ENCODE peak calls at places on chromosomes 11 and 22, in five cellular contexts. T is HEK293T, I is HepG2, R is H1, B is GM12878. U is an unnamed sample.
A peak's percentile ranks its signal among the peaks of the same experiment; 100 is the strongest.

GRCh38 chr11:40280161-40281054 is 1179.0 kb downstream of the LRRC4C start:
- DNase-seq in R (no peak), B (no peak), T (no peak), I (no peak), U (peak; percentile 28)

GRCh38 chr11:4713241-4713640 is 8.7 kb downstream of the MMP26 start:
- DNase-seq in I (no peak), T (no peak), R (no peak), B (no peak), U (no peak)

GRCh38 chr11:123100378-123101085 is 38.6 kb upstream of the HSPA8 start:
- DNase-seq in T (no peak), B (no peak), I (no peak), R (no peak), U (no peak)

GRCh38 chr11:1052133-1053011 is 15.9 kb upstream of the MUC6 start:
- DNase-seq in B (no peak), T (no peak), R (no peak), I (no peak), U (no peak)

GRCh38 chr11:103987631-103988594 is 48.5 kb upstream of the DDI1 start:
- DNase-seq in R (peak; percentile 9), B (no peak), I (no peak), T (no peak), U (peak; percentile 59)

GRCh38 chr11:12064136-12064953 is 46.0 kb upstream of the MICAL2 start:
- DNase-seq in T (no peak), B (no peak), R (no peak), I (no peak), U (no peak)

GRCh38 chr11:16607675-16608644 is 130.5 kb upstream of the C11orf58 start:
- DNase-seq in R (no peak), B (no peak), I (no peak), T (peak; percentile 63), U (no peak)

GRCh38 chr11:119179983-119180382 is 5.3 kb upstream of the NHERF4 start:
- DNase-seq in I (no peak), B (no peak), R (no peak), T (no peak), U (no peak)

GRCh38 chr11:106369224-106369623 is 291.8 kb downstream of the AASDHPPT start:
- DNase-seq in T (no peak), I (no peak), R (no peak), B (no peak), U (no peak)

GRCh38 chr11:128784059-128784804 is 82.9 kb downstream of the KCNJ1 start:
- DNase-seq in I (no peak), B (no peak), R (peak; percentile 54), T (no peak), U (peak; percentile 90)

GRCh38 chr22:20585640-20586402 is 78.4 kb downstream of the MED15 start:
- DNase-seq in T (no peak), I (no peak), R (no peak), B (no peak), U (no peak)

GRCh38 chr22:49365191-49365837 is 462.4 kb downstream of the BRD1 start:
- DNase-seq in R (no peak), B (no peak), I (no peak), T (no peak), U (no peak)

GRCh38 chr11:105867742-105868141 is 154.3 kb downstream of the MSANTD4 start:
- DNase-seq in T (no peak), B (no peak), I (no peak), R (no peak), U (no peak)

DNA sequence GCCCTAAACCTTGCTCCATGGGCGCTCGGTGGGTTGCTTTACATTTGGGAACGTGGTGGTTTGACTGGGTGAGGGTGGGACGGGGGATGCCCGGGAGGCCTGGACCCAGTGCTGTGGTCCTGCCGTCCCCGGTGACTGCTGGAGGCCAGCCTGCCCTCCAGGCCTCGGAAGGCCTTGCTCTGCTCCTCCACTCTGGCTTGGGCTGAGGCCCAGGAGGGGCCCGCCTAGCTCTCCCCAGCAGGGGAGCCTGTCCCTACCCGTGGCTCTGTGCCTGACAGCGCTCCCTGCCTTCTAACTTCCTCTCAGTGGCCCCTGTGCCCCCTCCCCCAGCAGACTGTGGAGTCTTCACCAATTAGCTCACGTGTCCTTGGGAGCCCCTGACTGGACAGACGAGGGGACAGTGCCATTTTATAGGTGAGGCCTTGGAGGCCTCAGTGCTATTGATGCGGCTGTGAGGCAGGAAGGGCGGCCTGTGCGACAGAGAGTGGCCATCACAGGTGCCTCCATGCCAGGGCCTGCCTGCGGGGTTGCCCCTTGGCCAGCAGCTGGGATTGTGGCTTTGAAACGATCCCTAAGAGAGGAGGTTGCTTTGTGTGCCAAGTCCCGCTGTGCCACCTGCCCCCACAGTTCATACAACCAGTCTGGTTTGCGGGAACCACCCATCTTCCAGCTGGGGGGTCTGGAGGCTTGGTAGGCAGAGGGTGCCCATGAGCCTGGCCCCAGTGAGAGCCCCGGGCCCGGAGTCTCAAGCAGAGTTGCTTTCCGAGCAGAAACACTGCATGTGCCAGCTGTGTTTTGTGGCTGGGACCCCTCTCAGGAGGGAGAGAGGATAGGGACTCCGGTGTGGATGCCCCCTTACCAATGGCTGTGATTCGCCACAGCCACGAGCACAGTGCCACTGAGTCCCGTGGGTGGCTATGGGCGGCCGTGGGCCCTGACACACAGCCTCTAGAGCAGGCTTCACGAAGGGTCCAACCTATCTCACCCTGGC is 17.7 kb downstream of the TPCN2 start:
- DNase-seq in B (no peak), I (no peak), R (no peak), T (no peak), U (no peak)
- TF ChIP-seq SUZ12 in B (no peak), I (no peak), R (no peak), T (no peak), U (no peak)

GRCh38 chr22:42768385-42769035 is 47.8 kb upstream of the A4GALT start:
- DNase-seq in R (no peak), T (no peak), B (no peak), I (no peak), U (no peak)

GRCh38 chr22:42766860-42767259 is 46.2 kb upstream of the A4GALT start:
- DNase-seq in R (no peak), T (no peak), B (no peak), I (no peak), U (no peak)

GRCh38 chr22:42760806-42761565 is 40.3 kb upstream of the A4GALT start:
- DNase-seq in T (no peak), B (no peak), R (no peak), I (no peak), U (no peak)

GRCh38 chr22:42764895-42765363 is 44.3 kb upstream of the A4GALT start:
- DNase-seq in R (no peak), T (no peak), B (no peak), I (no peak), U (no peak)

GRCh38 chr22:42763965-42764480 is 43.4 kb upstream of the A4GALT start:
- DNase-seq in B (no peak), T (no peak), I (no peak), R (no peak), U (no peak)
- TF ChIP-seq SUZ12 in B (no peak), T (no peak), I (no peak), R (no peak), U (no peak)

GRCh38 chr22:46737105-46737975 is 712 bp downstream of the CERK start:
- DNase-seq in B (no peak), R (no peak), T (peak; percentile 57), I (no peak), U (no peak)
- TF ChIP-seq SUZ12 in B (no peak), R (no peak), T (no peak), I (no peak), U (no peak)

GRCh38 chr22:30016596-30016995 is 63.7 kb upstream of the HORMAD2 start:
- DNase-seq in B (no peak), R (no peak), T (no peak), I (no peak), U (no peak)

GRCh38 chr22:30014244-30014643 is 66.0 kb upstream of the HORMAD2 start:
- DNase-seq in I (no peak), R (no peak), B (no peak), T (no peak), U (no peak)

GRCh38 chr22:30015229-30015797 is 65.0 kb upstream of the HORMAD2 start:
- DNase-seq in I (no peak), T (no peak), R (no peak), B (no peak), U (no peak)

GRCh38 chr22:30017375-30017774 is 62.9 kb upstream of the HORMAD2 start:
- DNase-seq in I (no peak), T (no peak), R (no peak), B (no peak), U (no peak)

DNA sequence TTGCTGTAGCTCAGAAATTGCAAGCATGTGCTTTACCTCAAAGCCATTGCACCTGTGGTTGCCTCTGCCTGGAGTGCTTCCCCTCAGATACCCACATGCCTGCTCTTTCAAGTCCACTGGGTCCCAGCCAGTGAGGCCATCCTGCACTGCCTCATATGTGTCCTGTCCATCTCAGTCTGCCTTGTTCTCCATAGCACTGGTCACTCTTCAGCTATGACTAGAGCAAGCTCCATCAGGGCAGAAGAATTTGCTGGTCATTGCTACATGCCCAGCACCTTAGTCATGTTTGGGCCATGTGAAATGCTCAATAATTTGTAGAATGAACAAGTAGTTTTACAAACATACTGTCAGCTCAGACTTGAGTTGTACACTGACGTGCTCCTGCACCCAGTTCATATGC is 64.4 kb upstream of the HORMAD2 start:
- DNase-seq in T (no peak), I (no peak), B (no peak), R (no peak), U (no peak)
- TF ChIP-seq SUZ12 in T (no peak), I (no peak), B (no peak), R (no peak), U (no peak)

GRCh38 chr11:20638074-20638473 is 31.3 kb upstream of the NELL1 start:
- DNase-seq in I (no peak), R (no peak), T (no peak), B (no peak), U (no peak)

GRCh38 chr11:20634781-20635180 is 34.6 kb upstream of the NELL1 start:
- DNase-seq in I (no peak), R (no peak), T (no peak), B (no peak), U (no peak)

GRCh38 chr11:20631525-20632168 is 32.2 kb downstream of the SLC6A5 start:
- DNase-seq in T (no peak), R (no peak), I (no peak), B (no peak), U (no peak)

GRCh38 chr11:20632169-20632532 is 32.7 kb downstream of the SLC6A5 start:
- DNase-seq in T (no peak), B (no peak), R (no peak), I (no peak), U (no peak)

GRCh38 chr11:20634044-20634443 is 34.6 kb downstream of the SLC6A5 start:
- DNase-seq in R (no peak), B (no peak), I (no peak), T (no peak), U (no peak)
- TF ChIP-seq SUZ12 in R (no peak), B (no peak), I (no peak), T (no peak), U (no peak)

GRCh38 chr11:76824980-76825725 is 35.6 kb upstream of the ACER3 start:
- DNase-seq in B (no peak), R (no peak), I (no peak), T (no peak), U (no peak)

GRCh38 chr11:76822406-76822805 is 38.3 kb upstream of the ACER3 start:
- DNase-seq in I (no peak), T (no peak), R (no peak), B (no peak), U (no peak)

GRCh38 chr11:76823481-76824028 is 37.2 kb upstream of the ACER3 start:
- DNase-seq in T (peak; percentile 28), B (no peak), R (no peak), I (peak; percentile 31), U (no peak)

GRCh38 chr11:76824083-76824939 is 36.4 kb upstream of the ACER3 start:
- DNase-seq in T (no peak), I (no peak), R (no peak), B (no peak), U (no peak)

GRCh38 chr11:76825726-76826396 is 34.9 kb upstream of the ACER3 start:
- DNase-seq in B (no peak), I (no peak), R (no peak), T (no peak), U (no peak)
- TF ChIP-seq SUZ12 in B (no peak), I (no peak), R (no peak), T (no peak), U (no peak)

U was measured in NT2/D1.